ENCODE peak calls at places on chromosomes 16 and 17, in six cellular contexts. H is GM10248, E is dorsolateral prefrontal cortex, I is body of pancreas, M is neural progenitor cell, W is GM13977. O is an unnamed sample.
A peak's percentile ranks its signal among the peaks of the same experiment; 100 is the strongest.

GRCh38 chr17:80252871-80253270 is 7.8 kb upstream of the RNF213 start:
- DNase-seq in I (peak; percentile 79), W (peak; percentile 80), E (no peak), H (peak; percentile 82), M (peak; percentile 70), O (peak; percentile 82)

GRCh38 chr16:71460246-71460645 is 1.8 kb downstream of the ZNF23 start:
- DNase-seq in E (no peak), H (no peak), W (no peak), M (no peak), I (no peak), O (no peak)

GRCh38 chr17:21843318-21843865 is 151.1 kb downstream of the KCNJ18 start:
- DNase-seq in W (no peak), E (no peak), M (no peak), I (no peak), H (peak; percentile 1), O (no peak)

GRCh38 chr17:20066253-20066652 is 57.1 kb downstream of the SPECC1 start:
- DNase-seq in M (no peak), E (peak; percentile 68), W (no peak), H (no peak), I (peak; percentile 73), O (no peak)

GRCh38 chr17:16870253-16871245 is 101.4 kb downstream of the TNFRSF13B start:
- DNase-seq in M (no peak), W (no peak), H (no peak), E (no peak), I (no peak), O (no peak)

GRCh38 chr16:11390573-11391495 is 45.6 kb downstream of the RMI2 start:
- DNase-seq in M (peak; percentile 50), E (no peak), I (no peak), W (peak; percentile 37), H (no peak), O (peak; percentile 22)

GRCh38 chr17:60749708-60750107 is 72.1 kb downstream of the BCAS3 start:
- DNase-seq in I (no peak), H (no peak), W (no peak), M (no peak), E (no peak), O (no peak)

GRCh38 chr17:12463102-12463501 is 202.6 kb upstream of the MYOCD start:
- DNase-seq in M (no peak), H (no peak), I (no peak), W (no peak), E (peak; percentile 20), O (no peak)

GRCh38 chr17:37083461-37083860 is 134.7 kb downstream of the AATF start:
- DNase-seq in I (no peak), H (no peak), W (no peak), M (no peak), E (no peak), O (no peak)

GRCh38 chr17:4998666-4999428 is 1.1 kb downstream of the KIF1C start:
- DNase-seq in H (peak; percentile 68), W (peak; percentile 80), E (no peak), M (peak; percentile 43), I (peak; percentile 46), O (peak; percentile 70)

GRCh38 chr17:82884923-82885322 is 45.1 kb upstream of the ZNF750 start:
- DNase-seq in I (no peak), M (no peak), E (no peak), W (no peak), H (no peak), O (peak; percentile 66)

GRCh38 chr16:4233431-4233830 is 8.4 kb downstream of the SRL start:
- DNase-seq in M (no peak), W (no peak), E (no peak), H (no peak), I (no peak), O (no peak)

GRCh38 chr16:9091867-9092281 is 430 bp downstream of the HAPSTR1 start:
- DNase-seq in M (no peak), H (no peak), I (peak; percentile 44), W (peak; percentile 52), E (peak; percentile 19), O (peak; percentile 58)

GRCh38 chr16:49644143-49644460 is 211.8 kb downstream of the ZNF423 start:
- DNase-seq in E (no peak), H (no peak), M (peak; percentile 21), W (no peak), I (no peak), O (no peak)

GRCh38 chr16:53022374-53022773 is 30.3 kb downstream of the CHD9NB start:
- DNase-seq in I (peak; percentile 31), W (peak; percentile 46), H (peak; percentile 50), M (peak; percentile 84), E (peak; percentile 51), O (peak; percentile 34)

GRCh38 chr17:55487727-55488436 is 23.4 kb downstream of the SMIM36 start:
- DNase-seq in W (no peak), H (no peak), I (no peak), M (no peak), E (no peak), O (no peak)

GRCh38 chr17:51044964-51045363 is 75.7 kb downstream of the SPAG9 start:
- DNase-seq in W (no peak), M (peak; percentile 34), I (no peak), E (peak; percentile 43), H (no peak), O (no peak)

GRCh38 chr16:27803775-27804549 is 254.0 kb downstream of the KATNIP start:
- DNase-seq in H (no peak), E (no peak), W (no peak), I (no peak), M (no peak), O (no peak)

GRCh38 chr16:12257926-12258561 is 281.5 kb downstream of the SNX29 start:
- DNase-seq in M (peak; percentile 41), H (no peak), E (no peak), W (no peak), I (peak; percentile 25), O (no peak)

GRCh38 chr16:54931757-54932660 is 1.3 kb downstream of the IRX5 start:
- DNase-seq in H (no peak), I (no peak), W (peak; percentile 23), E (no peak), M (peak; percentile 47), O (peak; percentile 35)

GRCh38 chr17:22268214-22268911 is 576.0 kb downstream of the KCNJ18 start:
- DNase-seq in W (no peak), E (no peak), H (no peak), M (no peak), I (no peak), O (no peak)

GRCh38 chr17:82226809-82227628 is 1.8 kb upstream of the SLC16A3 start:
- DNase-seq in W (no peak), I (peak; percentile 10), H (no peak), E (no peak), M (no peak), O (no peak)

GRCh38 chr17:80510772-80511171 is 33.9 kb upstream of the RPTOR start:
- DNase-seq in H (no peak), M (no peak), E (no peak), W (no peak), I (no peak), O (no peak)

DNA sequence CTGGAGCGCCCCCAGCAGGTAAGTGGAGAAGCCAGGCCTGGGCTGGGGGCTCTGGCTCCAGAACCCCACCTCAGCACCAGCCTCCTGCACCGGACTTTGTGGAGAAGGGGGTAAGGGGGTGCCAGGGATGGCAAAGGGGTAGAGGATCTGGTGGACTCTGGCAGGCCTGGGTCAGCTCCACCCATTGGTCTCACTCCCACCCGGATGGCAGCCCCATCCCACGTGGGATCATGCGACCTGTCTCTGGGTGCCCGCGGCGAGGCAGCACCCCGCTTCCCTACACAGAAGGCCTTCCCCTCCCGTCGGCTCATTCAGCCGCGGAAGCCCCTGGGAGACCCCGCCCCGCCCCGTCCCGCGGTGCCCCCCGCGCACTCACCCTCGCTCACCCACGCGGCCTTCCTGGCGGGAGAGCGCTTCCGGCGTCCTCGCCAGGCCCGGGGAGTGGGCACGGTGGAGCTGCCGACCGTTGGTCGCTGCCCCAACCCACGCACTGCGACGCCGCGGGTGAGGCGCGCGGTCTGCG is 498 bp upstream of the PLEKHG4 start:
- DNase-seq in E (no peak), M (peak; percentile 28), I (peak; percentile 28), H (peak; percentile 78), W (peak; percentile 83), O (peak; percentile 85)
- TF ChIP-seq CTCF in E (no peak), M (peak; percentile 37), I (no peak), H (peak; percentile 42), W (peak; percentile 45), O (no peak)

GRCh38 chr17:31329221-31329620 is 7.8 kb upstream of the EVI2A start:
- DNase-seq in I (no peak), H (no peak), M (no peak), W (no peak), E (no peak), O (no peak)
- TF ChIP-seq CTCF in I (no peak), H (no peak), M (no peak), W (no peak), E (no peak), O (no peak)

DNA sequence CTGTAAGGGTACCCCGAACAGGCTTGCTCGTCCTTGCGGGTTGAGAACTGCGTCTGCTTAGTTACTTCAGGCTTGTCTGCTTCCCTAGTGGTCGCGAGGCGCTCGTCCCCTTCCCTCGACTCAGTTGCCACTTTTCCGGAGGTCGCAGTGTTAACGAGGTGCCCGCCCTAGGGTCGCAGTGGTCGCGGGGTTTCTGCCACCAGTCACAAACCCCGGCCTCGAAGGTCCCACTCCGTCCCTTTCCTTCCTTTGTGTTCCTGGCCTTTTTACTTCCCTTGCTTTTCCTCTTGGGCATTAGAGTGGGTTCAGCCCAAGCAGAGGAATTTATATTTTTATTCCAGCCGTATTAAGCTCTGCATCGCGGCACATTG is 299 bp downstream of the NUP85 start:
- DNase-seq in M (no peak), W (no peak), I (no peak), H (no peak), E (no peak), O (no peak)
- TF ChIP-seq CTCF in M (peak; percentile 32), W (no peak), I (no peak), H (no peak), E (no peak), O (no peak)

GRCh38 chr16:86383488-86384262 is 126.7 kb upstream of the FOXF1 start:
- DNase-seq in E (no peak), H (no peak), W (no peak), I (peak; percentile 18), M (no peak), O (no peak)

GRCh38 chr16:86384263-86384649 is 126.1 kb upstream of the FOXF1 start:
- DNase-seq in E (no peak), M (no peak), H (no peak), W (no peak), I (no peak), O (no peak)

GRCh38 chr16:86381491-86381890 is 128.8 kb upstream of the FOXF1 start:
- DNase-seq in W (no peak), E (no peak), I (no peak), H (no peak), M (no peak), O (no peak)

GRCh38 chr16:86382774-86383407 is 127.4 kb upstream of the FOXF1 start:
- DNase-seq in W (no peak), H (no peak), I (no peak), M (no peak), E (no peak), O (no peak)

DNA sequence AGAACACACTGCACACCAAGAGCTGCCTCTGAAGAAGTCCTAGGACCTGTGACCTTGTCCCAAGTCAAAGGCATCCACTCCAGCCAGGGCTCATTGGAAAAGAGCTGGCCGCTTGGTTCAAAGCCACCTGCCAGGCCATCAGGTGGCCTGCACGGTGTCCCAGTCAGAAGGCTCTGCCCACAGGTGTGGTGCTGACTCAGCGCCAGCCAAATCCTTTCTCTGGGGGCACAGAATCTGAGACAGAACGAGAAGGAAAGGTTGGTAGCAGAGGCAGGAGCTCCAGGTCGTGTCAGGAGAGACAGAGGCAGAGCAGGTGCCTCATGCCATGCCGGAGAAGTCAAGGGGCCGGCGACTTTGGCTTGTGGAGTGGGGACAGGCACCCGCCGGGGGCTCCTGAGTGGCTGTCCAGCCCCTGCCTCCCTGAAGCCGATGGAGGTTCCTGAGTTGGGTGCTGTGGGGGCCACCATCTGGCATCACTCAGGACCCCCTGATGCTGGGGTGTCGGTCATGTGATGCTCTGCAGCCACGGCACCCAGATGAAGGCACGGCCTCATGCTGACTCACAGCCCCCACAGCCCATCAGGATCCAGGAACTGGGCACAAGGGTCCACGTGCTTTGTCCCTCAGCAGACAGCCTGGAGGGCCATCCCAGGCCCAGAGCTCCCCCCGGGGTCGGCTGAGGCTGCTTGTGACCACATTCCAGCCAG is 128.1 kb upstream of the FOXF1 start:
- DNase-seq in E (no peak), I (no peak), M (no peak), H (no peak), W (no peak), O (no peak)
- TF ChIP-seq CTCF in E (no peak), I (no peak), M (no peak), H (no peak), W (no peak), O (no peak)

O was measured in GM20000.